ENCODE peak calls at places on chromosomes 1 and 21, in five cellular contexts. L is substantia nigra; U is CD8-positive, alpha-beta T cell; Z is activated naive CD4-positive, alpha-beta T cell treated with anti-CD3 and anti-CD28 coated beads, Interleukin-2, amount 10 ng/mL, durations not matched to agents 7 days and 5 days; R is iPS-NIHi11. A is an unnamed sample.
A peak's percentile ranks its signal among the peaks of the same experiment; 100 is the strongest.

GRCh38 chr1:94156226-94156625 is 35.3 kb upstream of the ABCA4 start:
- DNase-seq in U (no peak), Z (no peak), R (no peak), L (no peak), A (no peak)

GRCh38 chr1:16367968-16368910 is 1.2 kb downstream of the SZRD1 start:
- DNase-seq in U (peak; percentile 9), L (no peak), R (peak; percentile 67), Z (no peak), A (no peak)

GRCh38 chr1:219538886-219539285 is 74.0 kb downstream of the ZC3H11B start:
- DNase-seq in R (no peak), L (no peak), U (no peak), Z (no peak), A (no peak)

GRCh38 chr21:44337428-44337827 is 1.8 kb downstream of the CFAP410 start:
- DNase-seq in R (no peak), Z (no peak), U (no peak), L (no peak), A (no peak)

GRCh38 chr1:203428981-203429599 is 46.5 kb upstream of the PRELP start:
- DNase-seq in R (no peak), U (no peak), Z (no peak), L (no peak), A (no peak)

GRCh38 chr21:44653656-44654575 is 543 bp downstream of the KRTAP12-4 start:
- DNase-seq in U (peak; percentile 57), L (no peak), Z (peak; percentile 48), R (no peak), A (no peak)

GRCh38 chr1:155070721-155071556 is 7.4 kb downstream of the EFNA4 start:
- DNase-seq in Z (peak; percentile 87), L (no peak), R (peak; percentile 83), U (peak; percentile 57), A (peak; percentile 38)

GRCh38 chr1:41450747-41451285 is 33.7 kb downstream of the EDN2 start:
- DNase-seq in R (no peak), U (no peak), L (no peak), Z (no peak), A (no peak)

GRCh38 chr1:75129660-75130311 is 4.4 kb upstream of the LHX8 start:
- DNase-seq in R (no peak), Z (no peak), U (no peak), L (no peak), A (no peak)

GRCh38 chr1:26318338-26319064 is 743 bp downstream of the CD52 start:
- DNase-seq in Z (peak; percentile 44), R (no peak), L (no peak), U (no peak), A (no peak)

GRCh38 chr1:234525156-234525774 is 46.3 kb upstream of the TARBP1 start:
- DNase-seq in Z (no peak), U (no peak), R (no peak), L (no peak), A (no peak)

GRCh38 chr1:155062702-155063411 is 683 bp upstream of the EFNA4 start:
- DNase-seq in R (peak; percentile 72), Z (peak; percentile 88), U (peak; percentile 68), L (no peak), A (peak; percentile 21)

GRCh38 chr1:116448785-116449385 is 75.8 kb downstream of the ATP1A1 start:
- DNase-seq in Z (no peak), R (no peak), L (no peak), U (no peak), A (no peak)

GRCh38 chr1:56095924-56096655 is 483.3 kb downstream of the PLPP3 start:
- DNase-seq in Z (no peak), L (no peak), U (no peak), R (no peak), A (no peak)

GRCh38 chr1:64292399-64292798 is 89.0 kb downstream of the UBE2U start:
- DNase-seq in Z (no peak), R (no peak), L (no peak), U (no peak), A (no peak)

GRCh38 chr1:29311352-29312030 is 75.2 kb downstream of the PTPRU start:
- DNase-seq in R (no peak), L (no peak), U (no peak), Z (no peak), A (no peak)

GRCh38 chr1:201714542-201715276 is 114.2 kb upstream of the IPO9 start:
- DNase-seq in R (no peak), Z (no peak), L (no peak), U (no peak), A (peak; percentile 58)

GRCh38 chr1:16012590-16013219 is 5.1 kb downstream of the HSPB7 start:
- DNase-seq in U (no peak), R (peak; percentile 92), L (no peak), Z (peak; percentile 53), A (no peak)

GRCh38 chr1:52139817-52140540 is 1.9 kb upstream of the ZFYVE9 start:
- DNase-seq in R (no peak), Z (no peak), L (no peak), U (peak; percentile 4), A (no peak)

GRCh38 chr1:167904641-167905040 is 9.3 kb downstream of the ADCY10 start:
- DNase-seq in Z (no peak), R (no peak), L (no peak), U (no peak), A (no peak)